ENCODE peak calls at places on chromosomes 7 and 10, in four cellular contexts. One of them, this sample, is unnamed.

GRCh38 chr7:23470290-23471089 is at the start of gene IGF2BP3:
- DNase-seq in aorta: no peak
- DNase-seq in mucosa of descending colon: peak; percentile 59
- DNase-seq in MM.1S: peak; percentile 35
- DNase-seq in this sample: no peak

GRCh38 chr7:44801890-44802289 is 5.4 kb downstream of the PPIA start:
- DNase-seq in mucosa of descending colon: no peak
- DNase-seq in MM.1S: no peak
- DNase-seq in aorta: no peak
- DNase-seq in this sample: no peak

GRCh38 chr10:28975891-28976471 is 298.7 kb downstream of the BAMBI start:
- DNase-seq in MM.1S: no peak
- DNase-seq in mucosa of descending colon: no peak
- DNase-seq in aorta: no peak
- DNase-seq in this sample: no peak

GRCh38 chr7:29335188-29336083 is 140.9 kb downstream of the CHN2 start:
- DNase-seq in mucosa of descending colon: no peak
- DNase-seq in MM.1S: no peak
- DNase-seq in aorta: no peak
- DNase-seq in this sample: no peak

GRCh38 chr7:75590373-75591005 is 98.4 kb downstream of the SPDYE5 start:
- DNase-seq in mucosa of descending colon: no peak
- DNase-seq in aorta: no peak
- DNase-seq in MM.1S: no peak
- DNase-seq in this sample: no peak

GRCh38 chr7:123569352-123569999 is 11.9 kb upstream of the NDUFA5 start:
- DNase-seq in aorta: no peak
- DNase-seq in mucosa of descending colon: no peak
- DNase-seq in MM.1S: no peak
- DNase-seq in this sample: no peak

GRCh38 chr10:77321868-77322267 is 315.7 kb downstream of the KCNMA1 start:
- DNase-seq in aorta: no peak
- DNase-seq in MM.1S: no peak
- DNase-seq in mucosa of descending colon: no peak
- DNase-seq in this sample: no peak

GRCh38 chr7:96636979-96637378 is 72.7 kb downstream of the SEM1 start:
- DNase-seq in MM.1S: no peak
- DNase-seq in mucosa of descending colon: no peak
- DNase-seq in aorta: no peak
- DNase-seq in this sample: no peak

GRCh38 chr7:106371629-106372028 is 86.8 kb upstream of the NAMPT start:
- DNase-seq in MM.1S: no peak
- DNase-seq in mucosa of descending colon: no peak
- DNase-seq in aorta: peak; percentile 83
- DNase-seq in this sample: peak; percentile 78

GRCh38 chr7:105284014-105284413 is 104.7 kb downstream of the SRPK2 start:
- DNase-seq in MM.1S: no peak
- DNase-seq in mucosa of descending colon: no peak
- DNase-seq in aorta: no peak
- DNase-seq in this sample: no peak

GRCh38 chr7:144032985-144033384 is 15.8 kb upstream of the OR2A5 start:
- DNase-seq in aorta: no peak
- DNase-seq in MM.1S: no peak
- DNase-seq in mucosa of descending colon: no peak
- DNase-seq in this sample: no peak

GRCh38 chr7:147510913-147511312 is 1079.7 kb upstream of the C7orf33 start:
- DNase-seq in aorta: no peak
- DNase-seq in mucosa of descending colon: no peak
- DNase-seq in MM.1S: no peak
- DNase-seq in this sample: no peak

GRCh38 chr7:111561659-111561908 is 708 bp downstream of the IMMP2L start:
- DNase-seq in MM.1S: no peak
- DNase-seq in mucosa of descending colon: no peak
- DNase-seq in aorta: no peak
- DNase-seq in this sample: no peak

GRCh38 chr10:69756279-69756678 is 45.4 kb upstream of the COL13A1 start:
- DNase-seq in mucosa of descending colon: no peak
- DNase-seq in aorta: no peak
- DNase-seq in MM.1S: no peak
- DNase-seq in this sample: no peak

GRCh38 chr10:19302117-19302516 is 253.5 kb downstream of the MALRD1 start:
- DNase-seq in mucosa of descending colon: no peak
- DNase-seq in aorta: no peak
- DNase-seq in MM.1S: no peak
- DNase-seq in this sample: no peak

GRCh38 chr10:24826022-24826421 is 102.3 kb upstream of the ARHGAP21 start:
- DNase-seq in MM.1S: no peak
- DNase-seq in mucosa of descending colon: no peak
- DNase-seq in aorta: no peak
- DNase-seq in this sample: no peak

GRCh38 chr7:108486291-108486966 is 30.2 kb upstream of the NRCAM start:
- DNase-seq in aorta: no peak
- DNase-seq in mucosa of descending colon: no peak
- DNase-seq in MM.1S: no peak
- DNase-seq in this sample: no peak

GRCh38 chr10:35722226-35722625 is 80.1 kb upstream of the FZD8 start:
- DNase-seq in MM.1S: no peak
- DNase-seq in aorta: no peak
- DNase-seq in mucosa of descending colon: no peak
- DNase-seq in this sample: no peak

GRCh38 chr7:136067277-136067676 is 90.1 kb upstream of the MTPN start:
- DNase-seq in MM.1S: no peak
- DNase-seq in aorta: no peak
- DNase-seq in mucosa of descending colon: no peak
- DNase-seq in this sample: no peak

GRCh38 chr10:90986870-90987269 is 66.0 kb upstream of the ANKRD1 start:
- DNase-seq in MM.1S: no peak
- DNase-seq in mucosa of descending colon: no peak
- DNase-seq in aorta: no peak
- DNase-seq in this sample: no peak

GRCh38 chr10:90987383-90987782 is 66.5 kb upstream of the ANKRD1 start:
- DNase-seq in mucosa of descending colon: no peak
- DNase-seq in MM.1S: no peak
- DNase-seq in aorta: no peak
- DNase-seq in this sample: no peak

GRCh38 chr10:90985301-90985700 is 64.4 kb upstream of the ANKRD1 start:
- DNase-seq in mucosa of descending colon: no peak
- DNase-seq in aorta: no peak
- DNase-seq in MM.1S: no peak
- DNase-seq in this sample: no peak

GRCh38 chr10:90988024-90988423 is 67.1 kb upstream of the ANKRD1 start:
- DNase-seq in aorta: no peak
- DNase-seq in mucosa of descending colon: no peak
- DNase-seq in MM.1S: no peak
- DNase-seq in this sample: no peak

GRCh38 chr10:90986136-90986760 is 65.4 kb upstream of the ANKRD1 start:
- DNase-seq in mucosa of descending colon: no peak
- DNase-seq in MM.1S: no peak
- DNase-seq in aorta: no peak
- DNase-seq in this sample: no peak
- H3K4me1 ChIP-seq in mucosa of descending colon: no peaks in the 10 kb centered on the region
- H3K4me1 ChIP-seq in MM.1S: no peaks in the 10 kb centered on the region
- H3K4me1 ChIP-seq in aorta: no peaks in the 10 kb centered on the region
- H3K4me1 ChIP-seq in this sample: no peaks in the 10 kb centered on the region

GRCh38 chr10:122849900-122850605 is 4.4 kb upstream of the CUZD1 start:
- DNase-seq in MM.1S: no peak
- DNase-seq in aorta: no peak
- DNase-seq in mucosa of descending colon: no peak
- DNase-seq in this sample: no peak
- H3K4me1 ChIP-seq in MM.1S: peaks cover 14% of the 10 kb centered on the region
- H3K4me1 ChIP-seq in aorta: no peaks in the 10 kb centered on the region
- H3K4me1 ChIP-seq in mucosa of descending colon: no peaks in the 10 kb centered on the region
- H3K4me1 ChIP-seq in this sample: no peaks in the 10 kb centered on the region

DNA sequence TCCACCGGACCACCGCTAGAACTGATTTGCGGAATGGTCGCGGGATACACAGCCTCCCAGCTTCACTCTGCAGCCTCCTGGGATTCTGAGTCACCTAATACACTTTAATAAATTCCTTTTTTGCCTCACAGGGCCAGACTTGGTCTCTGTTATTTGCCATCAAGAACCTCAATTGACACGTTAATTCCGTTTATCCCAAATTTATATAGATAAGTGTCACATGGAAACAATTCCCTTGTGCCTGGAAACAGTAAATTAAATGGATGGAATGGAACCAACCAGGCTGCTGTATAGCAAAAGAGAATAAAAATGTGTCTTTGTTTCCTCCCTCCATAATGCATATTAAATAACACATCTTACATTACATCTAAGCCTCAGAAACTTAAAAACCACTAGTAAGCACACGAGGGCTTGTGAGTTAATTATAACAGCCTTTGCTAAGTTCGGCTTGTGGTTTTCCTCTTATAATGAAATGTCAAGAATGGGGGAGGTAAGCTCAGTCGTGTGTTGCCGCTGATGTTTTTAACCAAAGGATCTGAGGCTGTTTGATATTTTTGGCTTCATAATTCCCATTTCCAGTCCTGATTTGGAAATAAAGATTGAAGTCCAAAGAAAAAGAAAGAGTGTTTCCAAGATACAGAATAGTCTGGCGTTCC is 52.1 kb downstream of the ADRB1 start:
- DNase-seq in aorta: no peak
- DNase-seq in MM.1S: peak; percentile 90
- DNase-seq in mucosa of descending colon: no peak
- DNase-seq in this sample: no peak
- H3K4me1 ChIP-seq in aorta: no peaks in the 10 kb centered on the region
- H3K4me1 ChIP-seq in MM.1S: peaks cover 39% of the 10 kb centered on the region
- H3K4me1 ChIP-seq in mucosa of descending colon: peaks cover 6% of the 10 kb centered on the region
- H3K4me1 ChIP-seq in this sample: peaks cover 6% of the 10 kb centered on the region

DNA sequence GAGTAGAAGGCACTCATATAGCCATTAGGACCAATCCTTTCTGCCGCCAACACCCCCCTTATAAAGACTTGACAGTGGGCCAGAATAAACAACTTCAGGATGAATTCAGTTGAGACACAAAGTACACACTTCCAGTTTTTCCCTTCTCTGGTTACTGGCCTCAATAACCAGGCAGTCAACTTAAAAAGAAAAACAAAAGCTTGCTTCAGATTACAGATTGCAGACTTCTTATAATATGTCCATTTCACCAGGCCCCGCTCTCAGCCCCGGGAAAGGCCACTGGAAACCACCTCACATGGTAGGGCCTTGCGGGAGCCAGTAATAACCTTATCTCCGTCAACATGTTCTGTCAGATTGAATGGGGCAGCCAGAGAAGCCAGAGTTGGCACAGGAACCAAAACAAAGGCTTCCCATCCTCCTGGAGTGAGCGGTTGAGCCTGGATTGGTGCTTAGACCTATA is 108.8 kb downstream of the EGFR start:
- DNase-seq in MM.1S: no peak
- DNase-seq in mucosa of descending colon: no peak
- DNase-seq in aorta: peak; percentile 71
- DNase-seq in this sample: no peak
- H3K4me1 ChIP-seq in MM.1S: no peaks in the 10 kb centered on the region
- H3K4me1 ChIP-seq in mucosa of descending colon: peaks cover 42% of the 10 kb centered on the region
- H3K4me1 ChIP-seq in aorta: peaks cover 3% of the 10 kb centered on the region
- H3K4me1 ChIP-seq in this sample: peaks cover 77% of the 10 kb centered on the region

GRCh38 chr7:134902058-134902457 is 84.2 kb upstream of the AGBL3 start:
- DNase-seq in MM.1S: no peak
- DNase-seq in aorta: no peak
- DNase-seq in mucosa of descending colon: no peak
- DNase-seq in this sample: no peak
- H3K4me1 ChIP-seq in MM.1S: peaks cover 13% of the 10 kb centered on the region
- H3K4me1 ChIP-seq in aorta: peaks cover 10% of the 10 kb centered on the region
- H3K4me1 ChIP-seq in mucosa of descending colon: no peaks in the 10 kb centered on the region
- H3K4me1 ChIP-seq in this sample: peaks cover 27% of the 10 kb centered on the region

DNA sequence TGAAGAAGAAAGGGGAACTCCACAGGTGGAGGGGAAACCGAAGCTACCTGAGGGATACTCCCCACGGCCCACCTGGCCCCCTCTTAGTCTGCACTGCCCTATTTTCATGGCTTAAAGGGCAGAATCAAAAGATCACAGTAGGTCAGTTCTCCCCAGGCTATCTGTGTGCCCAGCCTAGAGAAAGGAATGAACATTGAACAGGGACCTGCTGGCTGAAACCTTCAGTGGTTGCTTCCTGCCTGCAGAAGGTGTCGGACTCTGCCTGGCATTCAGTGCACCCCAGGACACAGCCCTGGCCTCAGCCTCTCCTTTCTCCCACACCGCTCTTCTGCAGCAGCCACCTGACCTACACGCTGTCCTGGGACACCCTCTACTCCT is 74.5 kb downstream of the PRKAG2 start:
- DNase-seq in aorta: no peak
- DNase-seq in MM.1S: no peak
- DNase-seq in mucosa of descending colon: no peak
- DNase-seq in this sample: peak; percentile 7
- H3K4me1 ChIP-seq in aorta: no peaks in the 10 kb centered on the region
- H3K4me1 ChIP-seq in MM.1S: no peaks in the 10 kb centered on the region
- H3K4me1 ChIP-seq in mucosa of descending colon: no peaks in the 10 kb centered on the region
- H3K4me1 ChIP-seq in this sample: peaks cover 24% of the 10 kb centered on the region

GRCh38 chr7:51310131-51310583 is 6.5 kb downstream of the COBL start:
- DNase-seq in MM.1S: no peak
- DNase-seq in aorta: no peak
- DNase-seq in mucosa of descending colon: no peak
- DNase-seq in this sample: no peak

GRCh38 chr7:51308738-51309102 is 7.9 kb downstream of the COBL start:
- DNase-seq in mucosa of descending colon: no peak
- DNase-seq in aorta: no peak
- DNase-seq in MM.1S: no peak
- DNase-seq in this sample: no peak

GRCh38 chr7:51311166-51311565 is 5.4 kb downstream of the COBL start:
- DNase-seq in aorta: no peak
- DNase-seq in MM.1S: no peak
- DNase-seq in mucosa of descending colon: no peak
- DNase-seq in this sample: no peak

GRCh38 chr7:51307811-51308737 is 8.5 kb downstream of the COBL start:
- DNase-seq in aorta: no peak
- DNase-seq in MM.1S: no peak
- DNase-seq in mucosa of descending colon: no peak
- DNase-seq in this sample: no peak

GRCh38 chr7:51309361-51310130 is 7.1 kb downstream of the COBL start:
- DNase-seq in MM.1S: no peak
- DNase-seq in aorta: no peak
- DNase-seq in mucosa of descending colon: no peak
- DNase-seq in this sample: no peak
- H3K4me1 ChIP-seq in MM.1S: no peaks in the 10 kb centered on the region
- H3K4me1 ChIP-seq in aorta: no peaks in the 10 kb centered on the region
- H3K4me1 ChIP-seq in mucosa of descending colon: peaks cover 1% of the 10 kb centered on the region
- H3K4me1 ChIP-seq in this sample: peaks cover 17% of the 10 kb centered on the region

This sample was measured in lower lobe of right lung.